ENCODE peak calls at places on chromosomes 5 and 9, in four cellular contexts. P, U, S and W are unnamed samples.

GRCh38 chr5:76388791-76389512 is 14.1 kb upstream of the IQGAP2 start:
- DNase-seq in P (no peak), U (no peak), S (no peak), W (peak)

GRCh38 chr9:87229127-87229526 is 268.5 kb upstream of the DAPK1 start:
- DNase-seq in P (no peak), U (no peak), S (no peak), W (no peak)

GRCh38 chr9:12906646-12907045 is 131.8 kb downstream of the LURAP1L start:
- DNase-seq in P (no peak), U (no peak), S (no peak), W (no peak)

GRCh38 chr5:157476699-157477408 is 16.8 kb downstream of the NIPAL4 start:
- DNase-seq in P (peak), U (peak), S (peak), W (peak)

GRCh38 chr5:94810281-94810680 is 191.8 kb downstream of the SLF1 start:
- DNase-seq in P (no peak), U (no peak), S (no peak), W (no peak)

GRCh38 chr5:149447373-149448367 is 68.6 kb upstream of the IL17B start:
- DNase-seq in P (no peak), U (no peak), S (no peak), W (no peak)

GRCh38 chr9:73132034-73132776 is 19.5 kb upstream of the ANXA1 start:
- DNase-seq in P (peak), U (peak), S (peak), W (peak)

GRCh38 chr9:72857632-72858011 is 95.2 kb downstream of the ALDH1A1 start:
- DNase-seq in P (no peak), U (no peak), S (no peak), W (no peak)

GRCh38 chr5:8184455-8185063 is 315.6 kb downstream of the MTRR start:
- DNase-seq in P (peak), U (peak), S (peak), W (no peak)

GRCh38 chr5:147898875-147899401 is 7.4 kb downstream of the C5orf46 start:
- DNase-seq in P (no peak), U (no peak), S (no peak), W (no peak)

GRCh38 chr5:158010831-158011230 is 151.9 kb upstream of the CLINT1 start:
- DNase-seq in P (no peak), U (no peak), S (no peak), W (no peak)

GRCh38 chr5:15037247-15037908 is 165.8 kb upstream of the ANKH start:
- DNase-seq in P (no peak), U (peak), S (peak), W (no peak)

GRCh38 chr9:33750307-33750838 is 45.0 kb upstream of the PRSS3 start:
- DNase-seq in P (no peak), U (peak), S (peak), W (no peak)

GRCh38 chr5:179762079-179762780 is 29.6 kb downstream of the MAML1 start:
- DNase-seq in P (peak), U (peak), S (peak), W (peak)

GRCh38 chr5:153572393-153572930 is 82.0 kb downstream of the GRIA1 start:
- DNase-seq in P (no peak), U (no peak), S (no peak), W (no peak)

GRCh38 chr9:73199448-73199847 is 47.8 kb downstream of the ANXA1 start:
- DNase-seq in P (no peak), U (no peak), S (no peak), W (no peak)

GRCh38 chr5:134079748-134080581 is 34.5 kb upstream of the TCF7 start:
- DNase-seq in P (no peak), U (peak), S (no peak), W (no peak)

GRCh38 chr5:144433893-144434292 is 263.2 kb downstream of the KCTD16 start:
- DNase-seq in P (no peak), U (no peak), S (no peak), W (no peak)

GRCh38 chr9:70947519-70947918 is 173.9 kb downstream of the TRPM3 start:
- DNase-seq in P (no peak), U (no peak), S (no peak), W (no peak)

GRCh38 chr5:115816226-115817042 is at the start of gene CDO1:
- DNase-seq in P (peak), U (no peak), S (no peak), W (peak)

GRCh38 chr9:125540497-125540896 is 166.5 kb downstream of the MAPKAP1 start:
- DNase-seq in P (no peak), U (no peak), S (no peak), W (no peak)

GRCh38 chr5:137753227-137753985 is 757 bp downstream of the HNRNPA0 start:
- DNase-seq in P (no peak), U (peak), S (peak), W (no peak)

GRCh38 chr9:128782669-128783068 is 4.4 kb upstream of the TBC1D13 start:
- DNase-seq in P (no peak), U (no peak), S (no peak), W (no peak)

GRCh38 chr5:4205408-4205807 is 609.8 kb downstream of the IRX1 start:
- DNase-seq in P (no peak), U (no peak), S (no peak), W (no peak)

GRCh38 chr5:23820764-23821471 is 313.5 kb downstream of the PRDM9 start:
- DNase-seq in P (peak), U (peak), S (no peak), W (peak)

GRCh38 chr9:129412814-129413536 is 207.9 kb downstream of the C9orf50 start:
- DNase-seq in P (peak), U (peak), S (peak), W (no peak)

GRCh38 chr5:133870661-133871060 is 97.8 kb downstream of the C5orf15 start:
- DNase-seq in P (peak), U (no peak), S (no peak), W (no peak)

GRCh38 chr5:37841223-37841622 is 1.4 kb upstream of the GDNF start:
- DNase-seq in P (no peak), U (peak), S (no peak), W (no peak)

GRCh38 chr5:113693621-113694130 is 180.2 kb downstream of the YTHDC2 start:
- DNase-seq in P (no peak), U (no peak), S (no peak), W (no peak)

GRCh38 chr5:53313131-53313530 is 167.3 kb upstream of the FST start:
- DNase-seq in P (no peak), U (no peak), S (no peak), W (no peak)

GRCh38 chr5:39175273-39175955 is 43.9 kb downstream of the FYB1 start:
- DNase-seq in P (no peak), U (no peak), S (no peak), W (no peak)

GRCh38 chr5:148542812-148543211 is 111.5 kb downstream of the HTR4 start:
- DNase-seq in P (no peak), U (no peak), S (no peak), W (no peak)

GRCh38 chr5:172769324-172769597 is 1.7 kb downstream of the DUSP1 start:
- DNase-seq in P (no peak), U (no peak), S (no peak), W (no peak)